ENCODE peak calls at places on chromosomes 12 and 14, in seven cellular contexts. Y is cardiac fibroblast, M is ascending aorta, N is fibroblast of the aortic adventitia, X is body of pancreas, T is stomach, D is adrenal gland. J is an unnamed sample.

GRCh38 chr12:4864575-4864974 is 45.1 kb upstream of the KCNA1 start:
- DNase-seq in D (no peak), M (no peak), X (no peak), T (no peak), Y (no peak), N (no peak), J (no peak)

GRCh38 chr12:119876761-119877638 is at the start of gene CIT:
- DNase-seq in Y (peak), D (peak), T (peak), N (peak), X (peak), M (peak), J (peak)

GRCh38 chr14:24609667-24610344 is at the start of gene GZMH:
- DNase-seq in M (no peak), Y (no peak), N (no peak), X (no peak), T (no peak), D (no peak), J (peak)

GRCh38 chr12:82810568-82810967 is 123.9 kb downstream of the TMTC2 start:
- DNase-seq in T (no peak), X (no peak), M (no peak), N (no peak), Y (no peak), D (no peak), J (no peak)

GRCh38 chr14:54773171-54774006 is 129.2 kb downstream of the GCH1 start:
- DNase-seq in D (peak), X (peak), M (peak), N (peak), T (peak), Y (peak), J (peak)

GRCh38 chr12:106301611-106302321 is 767 bp upstream of the TCP11L2 start:
- DNase-seq in D (peak), X (peak), N (peak), M (peak), Y (peak), T (peak), J (peak)

GRCh38 chr12:30537228-30537627 is 158.4 kb downstream of the IPO8 start:
- DNase-seq in Y (no peak), X (no peak), T (no peak), D (no peak), M (no peak), N (no peak), J (no peak)

GRCh38 chr14:32354716-32355115 is 25.6 kb downstream of the AKAP6 start:
- DNase-seq in X (peak), Y (no peak), D (no peak), M (no peak), T (no peak), N (no peak), J (no peak)

GRCh38 chr12:103523771-103524170 is 28.0 kb upstream of the C12orf42 start:
- DNase-seq in N (no peak), M (no peak), X (no peak), T (no peak), D (no peak), Y (no peak), J (no peak)

GRCh38 chr12:132427999-132428871 is 61.7 kb upstream of the FBRSL1 start:
- DNase-seq in M (no peak), N (no peak), T (peak), Y (no peak), X (peak), D (no peak), J (no peak)

GRCh38 chr12:12247584-12247983 is 19.3 kb downstream of the LRP6 start:
- DNase-seq in M (no peak), T (no peak), Y (no peak), X (no peak), D (no peak), N (no peak), J (no peak)

GRCh38 chr12:65891219-65891618 is 66.9 kb downstream of the HMGA2 start:
- DNase-seq in D (no peak), M (no peak), T (no peak), Y (peak), X (no peak), N (peak), J (no peak)

GRCh38 chr14:57066887-57067513 is 201.7 kb downstream of the EXOC5 start:
- DNase-seq in Y (peak), M (no peak), D (peak), T (peak), N (peak), X (peak), J (peak)

GRCh38 chr12:99915251-99916082 is 69.3 kb downstream of the ANKS1B start:
- DNase-seq in N (peak), M (no peak), D (no peak), Y (peak), X (no peak), T (no peak), J (no peak)

GRCh38 chr14:22460461-22461195 is 128.4 kb downstream of the DAD1 start:
- DNase-seq in M (no peak), N (peak), T (no peak), D (no peak), Y (no peak), X (no peak), J (peak)

GRCh38 chr14:30283822-30284446 is 275.0 kb upstream of the G2E3 start:
- DNase-seq in N (peak), X (peak), Y (peak), T (no peak), M (no peak), D (peak), J (peak)

GRCh38 chr14:51750542-51750941 is 98.8 kb downstream of the FRMD6 start:
- DNase-seq in M (no peak), N (no peak), Y (no peak), T (no peak), D (no peak), X (no peak), J (no peak)

GRCh38 chr12:41684997-41685396 is 459.7 kb downstream of the GXYLT1 start:
- DNase-seq in N (no peak), T (no peak), Y (no peak), M (no peak), D (no peak), X (no peak), J (no peak)
- TF ChIP-seq CTCF in N (no peak), T (peak), Y (no peak), M (peak), D (peak), X (peak), J (no peak)

GRCh38 chr12:85975716-85976115 is 101.6 kb downstream of the NTS start:
- DNase-seq in Y (no peak), D (no peak), T (no peak), X (no peak), N (no peak), M (no peak), J (no peak)

GRCh38 chr12:85983601-85984000 is 109.5 kb downstream of the NTS start:
- DNase-seq in Y (no peak), X (no peak), T (no peak), M (no peak), D (no peak), N (no peak), J (no peak)

GRCh38 chr12:85979641-85980040 is 105.5 kb downstream of the NTS start:
- DNase-seq in D (no peak), T (no peak), N (peak), Y (peak), M (no peak), X (no peak), J (no peak)
- TF ChIP-seq CTCF in D (no peak), T (no peak), N (no peak), Y (no peak), M (no peak), X (no peak), J (no peak)

GRCh38 chr14:103510311-103511021 is 12.2 kb downstream of the CKB start:
- DNase-seq in M (no peak), D (no peak), Y (no peak), N (no peak), T (no peak), X (no peak), J (peak)
- TF ChIP-seq CTCF in M (no peak), D (no peak), Y (no peak), N (no peak), T (no peak), X (no peak), J (no peak)

GRCh38 chr12:80293759-80294158 is 150.3 kb upstream of the PTPRQ start:
- DNase-seq in D (no peak), N (no peak), X (no peak), M (no peak), Y (no peak), T (no peak), J (no peak)
- TF ChIP-seq CTCF in D (no peak), N (no peak), X (no peak), M (no peak), Y (no peak), T (no peak), J (no peak)

DNA sequence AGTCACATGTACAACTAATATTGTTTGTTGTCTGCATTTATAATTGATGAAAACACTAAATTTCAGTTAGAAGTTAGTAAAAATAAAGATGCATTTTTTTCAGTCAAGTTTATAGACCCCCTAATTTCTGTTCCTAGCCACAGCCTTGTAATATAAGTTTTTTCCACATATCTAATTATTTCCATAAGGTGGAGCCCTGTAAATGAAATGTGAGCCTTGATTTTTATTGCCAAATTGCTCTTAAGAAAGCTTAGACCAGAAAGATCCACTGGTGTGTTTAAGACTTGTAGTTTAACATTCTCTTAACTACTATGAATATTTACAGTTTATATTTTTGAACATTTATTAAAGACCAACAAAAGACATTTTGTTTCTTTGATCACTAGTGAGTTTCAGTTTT is 322.1 kb upstream of the RGS6 start:
- DNase-seq in Y (no peak), X (no peak), M (no peak), D (no peak), T (no peak), N (no peak), J (no peak)
- TF ChIP-seq CTCF in Y (no peak), X (no peak), M (no peak), D (no peak), T (no peak), N (no peak), J (no peak)

GRCh38 chr12:45183263-45183662 is 32.6 kb upstream of the ANO6 start:
- DNase-seq in D (no peak), T (no peak), Y (peak), X (no peak), N (peak), M (no peak), J (no peak)
- TF ChIP-seq CTCF in D (peak), T (peak), Y (peak), X (peak), N (peak), M (peak), J (peak)

GRCh38 chr14:91876492-91876891 is 9.2 kb upstream of the TC2N start:
- DNase-seq in X (peak), M (no peak), Y (no peak), D (no peak), T (no peak), N (no peak), J (no peak)
- TF ChIP-seq CTCF in X (no peak), M (no peak), Y (no peak), D (no peak), T (no peak), N (no peak), J (no peak)

DNA sequence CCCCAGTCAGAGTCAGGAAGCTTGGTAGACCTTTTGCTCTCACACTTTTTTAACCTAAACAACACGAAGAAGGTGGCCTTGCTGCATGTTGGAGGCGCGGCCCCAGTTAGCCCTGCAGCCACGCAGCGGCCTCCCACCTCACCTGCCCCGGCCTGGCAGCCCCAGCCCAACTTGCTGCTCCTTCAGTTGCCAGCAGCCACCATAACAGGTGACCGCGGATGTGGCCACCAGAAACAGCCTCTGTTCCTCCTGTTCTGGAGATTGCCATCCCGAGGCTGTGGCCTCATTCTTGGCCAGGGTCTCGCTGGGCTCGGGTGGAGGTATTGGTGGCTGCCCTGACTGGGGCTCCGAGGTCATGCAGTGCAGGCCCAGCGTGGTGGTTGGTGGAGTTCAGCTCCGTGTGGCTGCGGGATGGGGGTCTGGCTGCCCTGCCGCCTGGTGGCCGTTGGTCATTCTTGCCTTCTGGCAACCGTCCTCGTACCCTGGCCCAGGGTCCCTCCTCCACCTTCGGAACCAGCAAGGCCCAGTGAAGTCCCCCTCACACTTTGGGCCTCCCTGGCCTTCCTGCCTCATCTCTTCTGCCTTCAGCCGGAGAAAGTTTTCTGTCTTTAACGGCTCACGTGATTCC is 20.7 kb upstream of the TEX22 start:
- DNase-seq in X (no peak), M (no peak), D (no peak), Y (no peak), N (no peak), T (no peak), J (no peak)
- TF ChIP-seq CTCF in X (no peak), M (no peak), D (no peak), Y (no peak), N (no peak), T (no peak), J (no peak)

J was measured in GM10248.